ENCODE peak calls at places on chromosome 5, in ten cellular contexts. T is uterus, C is epithelial cell of esophagus, S is psoas muscle, Q is cardiac fibroblast, O is GM06990, R is mucosa of descending colon, E is choroid plexus epithelial cell, U is cardiac muscle cell, J is sigmoid colon. P is an unnamed sample.

GRCh38 chr5:120457839-120458507 is 6.1 kb upstream of the PRR16 start:
- DNase-seq in O (peak; percentile 82), E (peak; percentile 77), J (peak; percentile 86), T (peak; percentile 77), S (peak; percentile 81), C (peak; percentile 61), U (peak; percentile 82), R (peak; percentile 87), Q (peak; percentile 80), P (peak; percentile 90)

GRCh38 chr5:139178948-139179347 is 19.2 kb downstream of the SIL1 start:
- DNase-seq in Q (peak; percentile 87), R (peak; percentile 45), S (no peak), T (peak; percentile 51), E (peak; percentile 67), O (no peak), C (peak; percentile 40), J (no peak), U (peak; percentile 87), P (no peak)

GRCh38 chr5:116308391-116308790 is 223.6 kb downstream of the COMMD10 start:
- DNase-seq in Q (no peak), T (no peak), C (no peak), E (no peak), U (no peak), J (no peak), O (no peak), R (no peak), S (no peak), P (no peak)

GRCh38 chr5:77630246-77631165 is 8.0 kb downstream of the OTP start:
- DNase-seq in S (peak; percentile 38), Q (peak; percentile 18), O (peak; percentile 92), J (no peak), R (peak; percentile 53), U (no peak), T (no peak), E (no peak), C (peak; percentile 16), P (peak; percentile 96)

GRCh38 chr5:11130111-11130510 is 369.1 kb upstream of the DAP start:
- DNase-seq in T (no peak), S (no peak), E (no peak), O (no peak), C (no peak), Q (no peak), U (no peak), R (no peak), J (no peak), P (no peak)

GRCh38 chr5:10595678-10596309 is 31.9 kb downstream of the ANKRD33B start:
- DNase-seq in J (no peak), E (peak; percentile 91), R (peak; percentile 35), O (no peak), T (peak; percentile 52), C (peak; percentile 96), S (no peak), U (peak; percentile 86), Q (peak; percentile 89), P (peak; percentile 77)

GRCh38 chr5:57094753-57095683 is 78.8 kb upstream of the GPBP1 start:
- DNase-seq in E (peak; percentile 8), C (peak; percentile 63), R (peak; percentile 92), O (no peak), T (no peak), U (peak; percentile 9), S (no peak), J (no peak), Q (peak; percentile 7), P (peak; percentile 21)

GRCh38 chr5:179432547-179432946 is 87.3 kb upstream of the ADAMTS2 start:
- DNase-seq in T (no peak), J (peak; percentile 51), S (no peak), U (no peak), C (no peak), R (no peak), O (no peak), E (no peak), Q (no peak), P (no peak)

GRCh38 chr5:32753051-32753450 is 41.9 kb downstream of the NPR3 start:
- DNase-seq in U (peak; percentile 38), J (no peak), Q (peak; percentile 39), O (no peak), T (no peak), R (no peak), E (peak; percentile 36), C (peak; percentile 65), S (no peak), P (no peak)

GRCh38 chr5:56964173-56964572 is 12.2 kb upstream of the MIER3 start:
- DNase-seq in R (no peak), J (no peak), Q (no peak), T (no peak), E (no peak), O (no peak), C (peak; percentile 37), S (no peak), U (no peak), P (no peak)

GRCh38 chr5:7592910-7593309 is 197.0 kb downstream of the ADCY2 start:
- DNase-seq in T (no peak), E (no peak), J (no peak), S (no peak), U (no peak), Q (no peak), C (no peak), O (no peak), R (peak; percentile 22), P (peak; percentile 6)
- TF ChIP-seq CTCF in T (no peak), E (no peak), J (no peak), S (no peak), U (no peak), Q (no peak), C (no peak), O (peak; percentile 48), R (no peak), P (peak; percentile 28)

GRCh38 chr5:126915496-126915895 is 114.9 kb downstream of the MARCHF3 start:
- DNase-seq in T (no peak), U (no peak), E (no peak), C (no peak), S (no peak), Q (no peak), R (no peak), J (no peak), O (no peak), P (no peak)

GRCh38 chr5:126919566-126919965 is 110.8 kb downstream of the MARCHF3 start:
- DNase-seq in T (no peak), J (no peak), C (peak; percentile 7), O (no peak), U (no peak), S (no peak), E (no peak), R (no peak), Q (no peak), P (no peak)

GRCh38 chr5:126918624-126918957 is 111.8 kb downstream of the MARCHF3 start:
- DNase-seq in S (no peak), R (no peak), J (no peak), E (no peak), O (no peak), Q (no peak), T (no peak), C (peak; percentile 57), U (no peak), P (no peak)

GRCh38 chr5:126920291-126920690 is 110.1 kb downstream of the MARCHF3 start:
- DNase-seq in J (no peak), E (peak; percentile 46), T (no peak), U (peak; percentile 74), Q (peak; percentile 80), R (no peak), O (no peak), S (no peak), C (no peak), P (no peak)

DNA sequence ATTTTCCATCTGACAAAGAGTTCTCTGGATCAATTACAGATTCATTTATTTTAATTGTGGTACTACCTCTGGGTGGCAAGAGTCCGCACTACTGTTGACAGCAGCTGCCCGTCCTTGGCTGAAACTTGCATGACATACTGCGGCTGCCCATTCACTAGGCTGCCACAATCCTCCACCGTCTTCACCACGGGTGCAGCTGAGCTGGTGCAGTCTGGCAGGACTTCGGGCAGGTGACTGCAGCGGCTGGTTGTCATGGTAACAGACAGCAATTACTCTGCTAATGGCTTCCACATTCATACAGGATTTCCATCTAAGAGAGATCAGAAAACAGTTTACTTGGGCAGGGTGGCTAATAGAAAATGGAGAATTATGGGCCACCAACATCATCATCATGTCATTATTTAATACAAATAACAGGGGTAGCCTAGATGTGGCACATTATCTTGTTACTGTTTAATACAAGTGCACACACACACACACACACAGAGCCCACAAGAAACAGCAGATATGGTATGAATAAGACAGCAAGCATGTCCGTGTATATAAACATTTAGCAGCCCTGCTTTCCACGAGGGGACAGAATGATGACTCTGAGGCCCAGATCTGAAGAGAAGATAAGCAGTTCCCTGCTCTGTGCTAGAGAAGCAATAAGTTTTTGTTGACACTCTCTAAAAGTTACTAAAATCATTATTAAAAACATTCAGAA is 112.3 kb downstream of the MARCHF3 start:
- DNase-seq in U (peak; percentile 15), O (no peak), C (peak; percentile 36), T (no peak), E (peak; percentile 64), S (no peak), Q (no peak), R (no peak), J (no peak), P (no peak)
- H3K4me3 ChIP-seq in U (no peak overlapping the region), O (no peak overlapping the region), C (no peak overlapping the region), T (no peak overlapping the region), E (no peak overlapping the region), S (no peak overlapping the region), Q (no peak overlapping the region), R (no peak overlapping the region), J (no peak overlapping the region), P (no peak overlapping the region)

GRCh38 chr5:43197535-43197934 is 5.5 kb downstream of the NIM1K start:
- DNase-seq in U (no peak), T (no peak), R (no peak), O (no peak), E (no peak), Q (no peak), J (no peak), C (no peak), S (no peak), P (no peak)
- TF ChIP-seq CTCF in U (no peak), T (no peak), R (no peak), O (no peak), E (no peak), Q (no peak), J (no peak), C (no peak), S (no peak), P (no peak)

GRCh38 chr5:128536861-128537305 is 1.2 kb downstream of the FBN2 start:
- DNase-seq in O (peak; percentile 1), S (no peak), R (no peak), E (peak; percentile 59), T (no peak), J (no peak), U (peak; percentile 45), Q (peak; percentile 39), C (peak; percentile 59), P (no peak)

GRCh38 chr5:128538249-128539037 is 398 bp upstream of the FBN2 start:
- DNase-seq in C (peak; percentile 79), J (peak; percentile 73), T (peak; percentile 46), S (peak; percentile 44), E (peak; percentile 88), U (peak; percentile 94), O (peak; percentile 3), R (peak; percentile 34), Q (peak; percentile 90), P (no peak)

GRCh38 chr5:128537306-128537998 is 593 bp downstream of the FBN2 start:
- DNase-seq in O (peak; percentile 6), Q (peak; percentile 66), C (peak; percentile 67), U (peak; percentile 83), R (no peak), E (peak; percentile 78), T (peak; percentile 36), S (peak; percentile 31), J (no peak), P (no peak)

GRCh38 chr5:128537999-128538248 is at the start of gene FBN2:
- DNase-seq in O (peak; percentile 1), Q (no peak), T (no peak), E (no peak), S (no peak), U (no peak), J (no peak), C (no peak), R (no peak), P (no peak)

GRCh38 chr5:128539038-128539429 is 989 bp upstream of the FBN2 start:
- DNase-seq in U (peak; percentile 42), Q (peak; percentile 25), J (no peak), R (no peak), S (no peak), E (peak; percentile 47), T (no peak), O (peak; percentile 20), C (peak; percentile 66), P (peak; percentile 15)
- H3K4me3 ChIP-seq in U (peak overlapping the region; percentile 95), Q (peak overlapping the region; percentile 72), J (peak overlapping the region; percentile 24), R (no peak overlapping the region), S (peak overlapping the region; percentile 72), E (peak overlapping the region; percentile 81), T (peak overlapping the region; percentile 45), O (peak overlapping the region; percentile 58), C (peak overlapping the region; percentile 59), P (no peak overlapping the region)